ENCODE peak calls at places on chromosomes 2 and 18, in five cellular contexts. N, T, A, F and K are unnamed samples.

GRCh38 chr2:111618953-111619902 is 264.8 kb downstream of the ANAPC1 start:
- DNase-seq in N (no peak), T (no peak), A (no peak), F (no peak), K (no peak)

GRCh38 chr2:20525041-20526035 is 78.5 kb downstream of the RHOB start:
- DNase-seq in N (peak; percentile 21), T (peak; percentile 89), A (no peak), F (no peak), K (no peak)

GRCh38 chr2:235864746-235865535 is 303.2 kb downstream of the GBX2 start:
- DNase-seq in N (no peak), T (no peak), A (no peak), F (peak; percentile 68), K (no peak)

GRCh38 chr2:99821039-99821438 is 321.4 kb downstream of the AFF3 start:
- DNase-seq in N (no peak), T (no peak), A (no peak), F (no peak), K (no peak)

GRCh38 chr2:207103132-207103531 is 62.6 kb downstream of the KLF7 start:
- DNase-seq in N (no peak), T (no peak), A (no peak), F (no peak), K (no peak)

GRCh38 chr2:26764078-26764887 is at the start of gene SLC35F6:
- DNase-seq in N (peak; percentile 87), T (peak; percentile 92), A (peak; percentile 73), F (peak; percentile 82), K (peak; percentile 96)

GRCh38 chr2:144280009-144280408 is 239.9 kb downstream of the ZEB2 start:
- DNase-seq in N (no peak), T (no peak), A (no peak), F (no peak), K (no peak)

GRCh38 chr2:238267341-238267710 is 21.1 kb downstream of the PER2 start:
- DNase-seq in N (no peak), T (no peak), A (peak; percentile 62), F (no peak), K (no peak)

GRCh38 chr18:49621851-49622351 is 60.0 kb downstream of the LIPG start:
- DNase-seq in N (no peak), T (no peak), A (no peak), F (no peak), K (no peak)

GRCh38 chr2:135245055-135245454 is 193.0 kb downstream of the RAB3GAP1 start:
- DNase-seq in N (no peak), T (no peak), A (no peak), F (peak; percentile 92), K (no peak)

GRCh38 chr2:69509011-69509749 is 71.9 kb upstream of the NFU1 start:
- DNase-seq in N (peak; percentile 25), T (no peak), A (no peak), F (no peak), K (no peak)

GRCh38 chr2:237998530-237998929 is 31.7 kb downstream of the UBE2F start:
- DNase-seq in N (no peak), T (no peak), A (no peak), F (peak; percentile 83), K (no peak)

GRCh38 chr2:151716721-151717120 is 17.6 kb downstream of the NEB start:
- DNase-seq in N (no peak), T (no peak), A (no peak), F (no peak), K (no peak)

GRCh38 chr2:69559696-69560482 is 83.7 kb downstream of the AAK1 start:
- DNase-seq in N (no peak), T (no peak), A (no peak), F (peak; percentile 69), K (no peak)

GRCh38 chr2:237091779-237092436 is 6.2 kb downstream of the COPS8 start:
- DNase-seq in N (no peak), T (peak; percentile 67), A (no peak), F (no peak), K (no peak)

GRCh38 chr2:164826293-164827243 is 15.1 kb downstream of the COBLL1 start:
- DNase-seq in N (peak; percentile 57), T (no peak), A (peak; percentile 90), F (peak; percentile 66), K (no peak)

GRCh38 chr2:239096676-239097427 is 249.0 kb downstream of the TWIST2 start:
- DNase-seq in N (no peak), T (no peak), A (no peak), F (no peak), K (no peak)

GRCh38 chr2:86175866-86176265 is 19.4 kb downstream of the IMMT start:
- DNase-seq in N (no peak), T (no peak), A (no peak), F (no peak), K (no peak)

GRCh38 chr2:184472481-184472880 is 125.8 kb upstream of the ZNF804A start:
- DNase-seq in N (peak; percentile 28), T (no peak), A (no peak), F (no peak), K (no peak)

GRCh38 chr2:27038631-27039339 is 6.0 kb downstream of the TMEM214 start:
- DNase-seq in N (no peak), T (no peak), A (no peak), F (no peak), K (peak; percentile 58)

GRCh38 chr2:176652300-176653182 is 383.3 kb downstream of the MTX2 start:
- DNase-seq in N (no peak), T (no peak), A (peak; percentile 8), F (peak; percentile 62), K (no peak)

GRCh38 chr2:220226076-220226475 is 598.6 kb downstream of the SLC4A3 start:
- DNase-seq in N (no peak), T (no peak), A (no peak), F (no peak), K (no peak)

GRCh38 chr2:43387092-43388062 is 161.0 kb upstream of the ZFP36L2 start:
- DNase-seq in N (peak; percentile 15), T (no peak), A (no peak), F (peak; percentile 46), K (no peak)

GRCh38 chr2:156343096-156343939 is 10.8 kb upstream of the NR4A2 start:
- DNase-seq in N (no peak), T (no peak), A (no peak), F (no peak), K (no peak)

GRCh38 chr2:191941376-191941775 is 94.5 kb upstream of the CAVIN2 start:
- DNase-seq in N (no peak), T (no peak), A (no peak), F (no peak), K (no peak)

DNA sequence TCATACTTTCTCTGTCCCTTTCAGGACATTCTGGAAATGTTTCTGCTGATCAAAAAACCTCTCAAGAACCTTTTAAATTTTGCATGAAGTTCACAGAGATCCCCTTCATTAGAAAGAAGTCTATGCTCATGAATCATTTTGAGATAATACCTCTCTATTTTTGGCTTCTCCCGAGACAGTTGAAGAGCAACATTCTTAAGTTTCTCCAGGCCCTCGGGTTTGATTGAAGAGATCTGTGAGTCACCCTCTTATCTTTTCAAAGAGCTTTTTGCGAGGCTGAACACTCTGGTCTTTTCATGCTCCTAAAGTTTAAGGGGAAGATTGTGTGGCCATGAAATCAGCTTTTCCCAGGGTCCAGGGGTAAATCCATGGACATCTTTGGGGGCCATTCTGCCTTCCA is 354.2 kb downstream of the FBXO15 start:
- DNase-seq in N (no peak), T (no peak), A (no peak), F (no peak), K (no peak)
- H3K9me3 ChIP-seq in N (no peaks in the 10 kb centered on the region), T (no peaks in the 10 kb centered on the region), A (no peaks in the 10 kb centered on the region), F (no peaks in the 10 kb centered on the region), K (no peaks in the 10 kb centered on the region)

GRCh38 chr2:7666561-7667259 is 749.5 kb downstream of the RNF144A start:
- DNase-seq in N (no peak), T (no peak), A (no peak), F (no peak), K (no peak)
- TF ChIP-seq POLR2A in N (no peak), T (no peak), A (no peak), F (no peak), K (no peak)

DNA sequence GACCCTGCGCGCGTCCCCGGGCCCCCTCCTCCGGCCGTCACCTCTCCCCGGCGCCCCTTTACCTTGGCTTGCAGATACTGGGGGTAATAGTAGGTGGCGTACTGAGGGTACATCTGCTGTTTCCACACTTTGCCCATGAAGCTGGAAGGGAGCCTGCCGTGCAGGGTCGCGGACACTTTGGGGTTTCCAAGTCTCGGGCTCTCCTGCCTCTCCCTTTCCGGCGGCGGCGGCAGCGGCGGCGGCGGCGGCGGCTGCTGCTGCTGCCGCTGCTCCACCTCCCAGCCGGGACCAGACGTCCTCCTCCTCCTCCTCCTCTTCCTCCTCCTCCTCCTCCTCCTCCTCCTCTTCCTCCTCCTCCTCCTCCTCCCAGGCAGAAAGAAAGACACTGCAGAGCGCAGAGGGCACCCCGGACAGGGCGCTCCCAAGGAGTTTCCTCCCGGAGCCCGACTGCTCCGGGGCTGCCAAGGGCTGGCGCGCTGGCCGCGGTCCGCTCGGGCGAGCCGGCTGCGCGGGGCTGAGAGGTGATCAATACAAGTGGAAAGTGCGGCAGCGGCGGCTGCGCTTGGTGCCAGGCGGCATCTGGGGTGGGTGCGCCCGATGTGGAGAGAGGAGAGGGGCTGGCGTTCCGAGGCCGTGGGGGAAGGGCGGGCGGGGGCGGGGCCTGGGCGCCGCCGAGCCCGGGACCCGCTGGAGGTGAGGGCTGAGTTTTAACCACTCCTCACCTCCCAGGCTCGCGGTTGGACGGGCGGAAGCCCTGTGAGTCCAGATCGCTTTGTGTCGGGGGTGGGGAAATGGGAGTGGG is at the start of gene RBMS1:
- DNase-seq in N (peak; percentile 53), T (peak; percentile 83), A (peak; percentile 51), F (no peak), K (peak; percentile 89)
- TF ChIP-seq POLR2AphosphoS5 in N (peak; percentile 52), T (peak; percentile 82), A (no peak), F (peak; percentile 36), K (peak; percentile 80)

GRCh38 chr2:3268705-3269029 is 109.0 kb downstream of the EIPR1 start:
- DNase-seq in N (no peak), T (no peak), A (no peak), F (no peak), K (peak; percentile 35)

GRCh38 chr2:3270095-3270478 is 107.5 kb downstream of the EIPR1 start:
- DNase-seq in N (no peak), T (no peak), A (no peak), F (no peak), K (no peak)

GRCh38 chr2:3267549-3267867 is 110.1 kb downstream of the EIPR1 start:
- DNase-seq in N (no peak), T (no peak), A (no peak), F (no peak), K (peak; percentile 51)

GRCh38 chr2:3267869-3268704 is 109.5 kb downstream of the EIPR1 start:
- DNase-seq in N (no peak), T (no peak), A (no peak), F (no peak), K (peak; percentile 56)

GRCh38 chr2:3269425-3270094 is 108.1 kb downstream of the EIPR1 start:
- DNase-seq in N (no peak), T (no peak), A (no peak), F (no peak), K (peak; percentile 64)
- H3K9me3 ChIP-seq in N (no peaks in the 10 kb centered on the region), T (no peaks in the 10 kb centered on the region), A (no peaks in the 10 kb centered on the region), F (no peaks in the 10 kb centered on the region), K (no peaks in the 10 kb centered on the region)

GRCh38 chr18:21111351-21112139 is at the start of gene ROCK1:
- DNase-seq in N (peak; percentile 99), T (peak; percentile 99), A (peak; percentile 96), F (peak; percentile 96), K (peak; percentile 100)
- TF ChIP-seq POLR2A in N (peak; percentile 32), T (no peak), A (peak; percentile 74), F (peak; percentile 59), K (peak; percentile 23)

GRCh38 chr2:33212151-33212550 is 264.3 kb upstream of the RASGRP3 start:
- DNase-seq in N (no peak), T (no peak), A (no peak), F (peak; percentile 91), K (no peak)
- TF ChIP-seq POLR2AphosphoS5 in N (no peak), T (no peak), A (no peak), F (peak; percentile 66), K (no peak)